ENCODE peak calls at places on chromosomes 7 and 10, in eight cellular contexts. U is T-cell; H is epithelial cell of esophagus; N is mesenchymal stem cell; Z is activated CD4-positive, alpha-beta T cell treated with anti-CD3 and anti-CD28 coated beads, Interleukin-2, amount 10 ng/mL, durations not matched to agents 7 days and 5 days; Q is Peyer's patch; D is mammary epithelial cell; P is mucosa of descending colon. E is an unnamed sample.

GRCh38 chr7:28586736-28587135 is 174.4 kb downstream of the CREB5 start:
- DNase-seq in U (no peak), H (peak), N (no peak), Z (no peak), Q (no peak), D (peak), P (no peak), E (no peak)

GRCh38 chr10:65843203-65843602 is 1082.6 kb upstream of the LRRTM3 start:
- DNase-seq in U (no peak), H (no peak), N (no peak), Z (no peak), Q (no peak), D (no peak), P (no peak), E (no peak)

GRCh38 chr10:132938472-132939329 is 3.7 kb downstream of the CFAP46 start:
- DNase-seq in U (no peak), H (no peak), N (no peak), Z (no peak), Q (no peak), D (no peak), P (peak), E (no peak)

GRCh38 chr10:101319241-101319915 is 34.6 kb upstream of the BTRC start:
- DNase-seq in U (no peak), H (peak), N (peak), Z (no peak), Q (no peak), D (peak), P (no peak), E (no peak)

GRCh38 chr7:99386584-99387238 is 12.2 kb downstream of the ARPC1B start:
- DNase-seq in U (peak), H (no peak), N (peak), Z (peak), Q (no peak), D (no peak), P (no peak), E (no peak)

GRCh38 chr7:40221836-40222235 is 87.0 kb downstream of the SUGCT start:
- DNase-seq in U (no peak), H (peak), N (peak), Z (no peak), Q (no peak), D (peak), P (no peak), E (no peak)

GRCh38 chr10:102741848-102742247 is 1.9 kb upstream of the WBP1L start:
- DNase-seq in U (no peak), H (no peak), N (no peak), Z (no peak), Q (no peak), D (no peak), P (no peak), E (no peak)

GRCh38 chr7:116726713-116727431 is 54.9 kb downstream of the MET start:
- DNase-seq in U (no peak), H (no peak), N (no peak), Z (no peak), Q (no peak), D (no peak), P (no peak), E (no peak)

GRCh38 chr7:98569606-98570337 is 47.3 kb upstream of the NPTX2 start:
- DNase-seq in U (no peak), H (no peak), N (no peak), Z (no peak), Q (no peak), D (no peak), P (no peak), E (peak)

GRCh38 chr7:151409555-151410404 is at the start of gene WDR86:
- DNase-seq in U (no peak), H (no peak), N (no peak), Z (no peak), Q (no peak), D (no peak), P (peak), E (no peak)

GRCh38 chr10:87675396-87676376 is 16.0 kb downstream of the PAPSS2 start:
- DNase-seq in U (no peak), H (peak), N (peak), Z (no peak), Q (no peak), D (peak), P (no peak), E (no peak)

GRCh38 chr7:5549096-5549896 is 125.7 kb upstream of the TNRC18 start:
- DNase-seq in U (no peak), H (peak), N (peak), Z (no peak), Q (peak), D (peak), P (peak), E (no peak)

GRCh38 chr7:45985902-45986301 is 64.8 kb upstream of the IGFBP3 start:
- DNase-seq in U (no peak), H (peak), N (peak), Z (no peak), Q (no peak), D (peak), P (no peak), E (no peak)

GRCh38 chr7:27198871-27199801 is 755 bp downstream of the HOXA13 start:
- DNase-seq in U (no peak), H (no peak), N (peak), Z (no peak), Q (no peak), D (peak), P (peak), E (no peak)

GRCh38 chr10:635088-635861 is 54.2 kb downstream of the DIP2C start:
- DNase-seq in U (no peak), H (no peak), N (no peak), Z (no peak), Q (no peak), D (no peak), P (no peak), E (no peak)

E was measured in NCI-H524 treated with DMSO at 0.1 percent for 48 hours.